ENCODE peak calls at places on chromosomes 5 and 9, in eight cellular contexts. E is Right ventricle myocardium superior; I is NCI-H2029; H is stimulated activated CD8-positive, alpha-beta memory T cell treated with anti-CD3 and anti-CD28 coated beads, Interleukin-2, amount 100 ng/mL, for 1 hour; A is activated CD4-positive, alpha-beta T cell treated with anti-CD3 and anti-CD28 coated beads for 24 hours; Y is GM13976; W is AG10803; F is SK-MEL-5. T is an unnamed sample.

GRCh38 chr9:26502311-26502710 is 390.3 kb downstream of the CAAP1 start:
- DNase-seq in E (no peak), I (no peak), H (no peak), A (no peak), Y (no peak), W (no peak), F (no peak), T (no peak)

GRCh38 chr5:143176048-143176447 is 227.4 kb downstream of the NR3C1 start:
- DNase-seq in E (no peak), I (no peak), H (no peak), A (no peak), Y (no peak), W (no peak), F (no peak), T (no peak)

GRCh38 chr9:5789489-5789888 is 43.4 kb downstream of the ERMP1 start:
- DNase-seq in E (no peak), I (no peak), H (no peak), A (no peak), Y (no peak), W (no peak), F (no peak), T (no peak)

GRCh38 chr9:38360880-38361836 is 31.3 kb upstream of the ALDH1B1 start:
- DNase-seq in E (no peak), I (no peak), H (no peak), A (no peak), Y (no peak), W (peak; percentile 30), F (no peak), T (no peak)

GRCh38 chr5:150053231-150053626 is 33.1 kb downstream of the CSF1R start:
- DNase-seq in E (no peak), I (no peak), H (no peak), A (no peak), Y (no peak), W (peak; percentile 70), F (no peak), T (no peak)

GRCh38 chr5:172691886-172692285 is 50.8 kb downstream of the NEURL1B start:
- DNase-seq in E (no peak), I (no peak), H (no peak), A (no peak), Y (no peak), W (no peak), F (no peak), T (no peak)

GRCh38 chr5:75668988-75669760 is 48.1 kb downstream of the POC5 start:
- DNase-seq in E (no peak), I (peak; percentile 74), H (peak; percentile 13), A (peak; percentile 16), Y (peak; percentile 64), W (no peak), F (peak; percentile 24), T (peak; percentile 21)

GRCh38 chr5:83364322-83365299 is 106.9 kb upstream of the VCAN start:
- DNase-seq in E (no peak), I (no peak), H (no peak), A (no peak), Y (peak; percentile 6), W (no peak), F (no peak), T (no peak)

GRCh38 chr9:92097997-92098482 is 17.2 kb downstream of the SPTLC1 start:
- DNase-seq in E (peak; percentile 80), I (peak; percentile 89), H (peak; percentile 28), A (peak; percentile 69), Y (no peak), W (peak; percentile 42), F (peak; percentile 93), T (no peak)

GRCh38 chr5:178274826-178275537 is 42.4 kb upstream of the PHYKPL start:
- DNase-seq in E (no peak), I (no peak), H (no peak), A (no peak), Y (no peak), W (no peak), F (no peak), T (no peak)

GRCh38 chr5:72692273-72692672 is 124.2 kb upstream of the TNPO1 start:
- DNase-seq in E (no peak), I (no peak), H (no peak), A (no peak), Y (no peak), W (peak; percentile 59), F (no peak), T (no peak)

GRCh38 chr5:91441082-91441481 is 58.0 kb upstream of the ARRDC3 start:
- DNase-seq in E (no peak), I (no peak), H (no peak), A (no peak), Y (no peak), W (no peak), F (no peak), T (no peak)

GRCh38 chr5:180976518-180976917 is 12.1 kb upstream of the BTNL3 start:
- DNase-seq in E (no peak), I (no peak), H (no peak), A (no peak), Y (no peak), W (no peak), F (no peak), T (no peak)

GRCh38 chr9:119003218-119003617 is 366.0 kb downstream of the BRINP1 start:
- DNase-seq in E (no peak), I (no peak), H (no peak), A (no peak), Y (no peak), W (peak; percentile 93), F (no peak), T (no peak)

GRCh38 chr5:33206962-33207506 is 233.7 kb upstream of the TARS1 start:
- DNase-seq in E (no peak), I (no peak), H (no peak), A (no peak), Y (no peak), W (no peak), F (no peak), T (no peak)

GRCh38 chr5:144032375-144032774 is 138.1 kb downstream of the YIPF5 start:
- DNase-seq in E (peak; percentile 44), I (no peak), H (no peak), A (no peak), Y (no peak), W (peak; percentile 17), F (no peak), T (no peak)

GRCh38 chr5:83378624-83379259 is 92.8 kb upstream of the VCAN start:
- DNase-seq in E (no peak), I (no peak), H (no peak), A (no peak), Y (no peak), W (no peak), F (no peak), T (no peak)